ENCODE peak calls at places on chromosomes 6 and 20, in seven cellular contexts. V is H1, Z is upper lobe of left lung, W is transverse colon, S is sigmoid colon, F is HepG2, P is breast epithelium. D is an unnamed sample.

GRCh38 chr6:8108031-8108660 is 5.8 kb upstream of the EEF1E1 start:
- DNase-seq in V (no peak), Z (no peak), W (no peak), S (no peak), F (peak), P (no peak), D (no peak)

GRCh38 chr20:32945710-32946221 is 58.5 kb downstream of the SUN5 start:
- DNase-seq in V (no peak), Z (no peak), W (no peak), S (no peak), F (peak), P (no peak), D (no peak)

GRCh38 chr20:41179961-41180360 is 42.6 kb downstream of the PLCG1 start:
- DNase-seq in V (no peak), Z (no peak), W (no peak), S (no peak), F (no peak), P (peak), D (no peak)

GRCh38 chr6:56911847-56912246 is 43.1 kb upstream of the BEND6 start:
- DNase-seq in V (no peak), Z (no peak), W (no peak), S (no peak), F (no peak), P (no peak), D (no peak)

GRCh38 chr6:90369024-90369519 is 72.4 kb upstream of the BACH2 start:
- DNase-seq in V (peak), Z (no peak), W (peak), S (peak), F (peak), P (peak), D (no peak)

GRCh38 chr20:33423141-33423834 is 20.3 kb downstream of the SNTA1 start:
- DNase-seq in V (no peak), Z (no peak), W (peak), S (peak), F (no peak), P (no peak), D (no peak)

GRCh38 chr6:20589266-20589665 is 55.0 kb downstream of the CDKAL1 start:
- DNase-seq in V (no peak), Z (no peak), W (no peak), S (no peak), F (no peak), P (no peak), D (no peak)

GRCh38 chr6:41658551-41659069 is 20.3 kb downstream of the MDFI start:
- DNase-seq in V (no peak), Z (peak), W (no peak), S (no peak), F (no peak), P (no peak), D (peak)

GRCh38 chr6:155854787-155855186 is 399.1 kb upstream of the NOX3 start:
- DNase-seq in V (no peak), Z (no peak), W (no peak), S (no peak), F (no peak), P (no peak), D (no peak)

GRCh38 chr20:35287509-35288324 is 3.1 kb upstream of the EIF6 start:
- DNase-seq in V (no peak), Z (no peak), W (no peak), S (peak), F (no peak), P (no peak), D (no peak)

GRCh38 chr6:163459007-163459406 is 44.5 kb downstream of the QKI start:
- DNase-seq in V (no peak), Z (no peak), W (no peak), S (no peak), F (no peak), P (no peak), D (peak)

GRCh38 chr6:162773996-162774395 is 46.2 kb downstream of the PACRG start:
- DNase-seq in V (no peak), Z (no peak), W (no peak), S (no peak), F (no peak), P (no peak), D (no peak)

GRCh38 chr6:35473849-35474128 is 5.6 kb downstream of the RPL10A start:
- DNase-seq in V (no peak), Z (no peak), W (no peak), S (no peak), F (no peak), P (no peak), D (no peak)

GRCh38 chr6:125357515-125358256 is 55.9 kb upstream of the HDDC2 start:
- DNase-seq in V (no peak), Z (no peak), W (peak), S (no peak), F (no peak), P (peak), D (no peak)

GRCh38 chr6:14728396-14729024 is 517.4 kb upstream of the JARID2 start:
- DNase-seq in V (no peak), Z (no peak), W (peak), S (peak), F (no peak), P (no peak), D (peak)

GRCh38 chr6:107823047-107823557 is 1.0 kb downstream of the SCML4 start:
- DNase-seq in V (no peak), Z (no peak), W (no peak), S (no peak), F (no peak), P (no peak), D (no peak)

GRCh38 chr6:41500561-41500960 is 45.6 kb upstream of the FOXP4 start:
- DNase-seq in V (no peak), Z (no peak), W (no peak), S (no peak), F (no peak), P (no peak), D (no peak)

GRCh38 chr6:5202206-5202605 is 58.5 kb downstream of the LYRM4 start:
- DNase-seq in V (no peak), Z (no peak), W (no peak), S (no peak), F (peak), P (no peak), D (no peak)

GRCh38 chr6:118398066-118398465 is 150.0 kb upstream of the PLN start:
- DNase-seq in V (no peak), Z (no peak), W (no peak), S (no peak), F (no peak), P (no peak), D (no peak)
- TF ChIP-seq POLR2A in V (no peak), Z (no peak), W (no peak), S (no peak), F (no peak), P (no peak), D (no peak)

DNA sequence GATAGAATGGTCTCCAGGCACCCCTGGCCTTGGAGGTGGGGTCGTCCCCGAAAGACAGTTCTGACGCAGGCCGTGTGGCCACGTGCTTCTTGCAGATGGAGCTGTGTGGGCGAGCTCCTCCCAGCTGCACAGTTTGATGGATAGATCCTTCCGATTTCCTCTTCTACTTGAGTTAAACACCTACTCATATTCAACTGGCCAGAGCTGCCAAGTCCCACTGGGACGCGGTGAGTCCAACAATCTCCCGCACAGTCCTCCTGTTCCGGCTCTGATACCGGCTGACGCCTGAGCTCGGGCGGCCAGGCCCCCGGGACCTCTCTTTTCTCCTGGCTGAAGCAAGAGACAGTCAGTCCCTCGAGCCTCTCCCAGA is 57.9 kb upstream of the DACT2 start:
- DNase-seq in V (no peak), Z (no peak), W (no peak), S (peak), F (no peak), P (no peak), D (peak)
- TF ChIP-seq POLR2AphosphoS5 in V (no peak), Z (no peak), W (no peak), S (no peak), F (no peak), P (no peak), D (no peak)

DNA sequence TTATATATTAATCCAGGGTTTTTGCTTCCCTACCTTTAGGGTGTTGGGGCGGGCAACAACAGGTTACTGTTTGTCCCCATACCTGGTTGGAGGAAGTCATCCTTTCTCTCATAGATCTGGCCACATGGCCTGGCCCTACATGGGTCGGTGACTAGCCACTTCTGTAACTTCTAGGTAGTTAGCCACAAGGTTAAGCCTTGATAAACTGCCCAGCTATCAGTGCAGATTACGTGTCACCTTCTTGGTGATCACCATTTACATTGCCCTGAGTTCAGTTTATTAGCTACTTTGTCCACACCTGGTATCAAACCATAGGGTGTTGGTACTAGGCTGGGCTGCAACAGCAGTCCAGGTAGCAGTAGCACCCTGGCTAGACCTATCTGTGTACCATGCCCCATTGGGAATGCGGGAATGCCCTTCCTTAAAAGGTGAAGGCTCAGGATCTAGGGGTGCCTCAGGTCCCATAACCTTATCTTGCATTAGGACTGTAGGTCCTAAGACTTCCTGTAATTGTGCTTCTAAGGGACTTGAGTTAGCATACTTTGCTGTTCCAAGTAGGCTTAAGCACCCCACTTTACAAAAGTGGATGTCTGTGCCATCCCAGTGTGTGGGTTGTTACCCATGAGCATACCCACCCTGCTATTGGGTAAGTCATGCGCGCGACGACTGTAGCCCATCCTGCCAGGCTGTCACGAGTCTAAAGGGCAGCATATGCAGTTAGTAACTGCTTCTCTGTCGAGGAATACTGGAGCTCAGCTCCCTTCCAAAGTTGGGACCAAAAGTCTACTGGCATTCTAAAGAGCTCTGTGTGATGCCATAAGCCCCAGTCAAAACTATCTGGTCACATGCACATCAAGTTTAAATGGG is 5.2 kb downstream of the ZKSCAN3 start:
- DNase-seq in V (no peak), Z (no peak), W (no peak), S (no peak), F (no peak), P (no peak), D (no peak)
- H3K27ac ChIP-seq in V (no peak), Z (peak), W (peak), S (peak), F (peak), P (peak), D (peak)

GRCh38 chr6:39084506-39084905 is 30.5 kb downstream of the SAYSD1 start:
- DNase-seq in V (no peak), Z (no peak), W (no peak), S (no peak), F (no peak), P (peak), D (no peak)
- TF ChIP-seq POLR2A in V (no peak), Z (no peak), W (no peak), S (no peak), F (no peak), P (no peak), D (no peak)

GRCh38 chr6:168096271-168096764 is 17.3 kb upstream of the FRMD1 start:
- DNase-seq in V (no peak), Z (peak), W (no peak), S (no peak), F (no peak), P (no peak), D (peak)

GRCh38 chr6:168095171-168095691 is 16.2 kb upstream of the FRMD1 start:
- DNase-seq in V (no peak), Z (peak), W (no peak), S (no peak), F (no peak), P (no peak), D (peak)

GRCh38 chr6:168097621-168098430 is 18.8 kb upstream of the FRMD1 start:
- DNase-seq in V (no peak), Z (peak), W (no peak), S (no peak), F (no peak), P (no peak), D (peak)

GRCh38 chr6:168097221-168097620 is 18.2 kb upstream of the FRMD1 start:
- DNase-seq in V (no peak), Z (peak), W (no peak), S (no peak), F (no peak), P (no peak), D (peak)

GRCh38 chr6:168095741-168096250 is 16.8 kb upstream of the FRMD1 start:
- DNase-seq in V (no peak), Z (peak), W (no peak), S (no peak), F (no peak), P (no peak), D (peak)
- TF ChIP-seq POLR2AphosphoS5 in V (no peak), Z (no peak), W (no peak), S (no peak), F (no peak), P (no peak), D (no peak)

GRCh38 chr6:31548423-31548873 is 1.0 kb downstream of the NFKBIL1 start:
- DNase-seq in V (no peak), Z (no peak), W (no peak), S (no peak), F (no peak), P (no peak), D (no peak)
- H3K27ac ChIP-seq in V (no peak), Z (peak), W (peak), S (peak), F (no peak), P (peak), D (peak)

GRCh38 chr6:66772785-66773184 is 1065.8 kb upstream of the EYS start:
- DNase-seq in V (no peak), Z (no peak), W (no peak), S (no peak), F (no peak), P (no peak), D (no peak)
- TF ChIP-seq POLR2A in V (no peak), Z (no peak), W (no peak), S (no peak), F (no peak), P (no peak), D (no peak)

DNA sequence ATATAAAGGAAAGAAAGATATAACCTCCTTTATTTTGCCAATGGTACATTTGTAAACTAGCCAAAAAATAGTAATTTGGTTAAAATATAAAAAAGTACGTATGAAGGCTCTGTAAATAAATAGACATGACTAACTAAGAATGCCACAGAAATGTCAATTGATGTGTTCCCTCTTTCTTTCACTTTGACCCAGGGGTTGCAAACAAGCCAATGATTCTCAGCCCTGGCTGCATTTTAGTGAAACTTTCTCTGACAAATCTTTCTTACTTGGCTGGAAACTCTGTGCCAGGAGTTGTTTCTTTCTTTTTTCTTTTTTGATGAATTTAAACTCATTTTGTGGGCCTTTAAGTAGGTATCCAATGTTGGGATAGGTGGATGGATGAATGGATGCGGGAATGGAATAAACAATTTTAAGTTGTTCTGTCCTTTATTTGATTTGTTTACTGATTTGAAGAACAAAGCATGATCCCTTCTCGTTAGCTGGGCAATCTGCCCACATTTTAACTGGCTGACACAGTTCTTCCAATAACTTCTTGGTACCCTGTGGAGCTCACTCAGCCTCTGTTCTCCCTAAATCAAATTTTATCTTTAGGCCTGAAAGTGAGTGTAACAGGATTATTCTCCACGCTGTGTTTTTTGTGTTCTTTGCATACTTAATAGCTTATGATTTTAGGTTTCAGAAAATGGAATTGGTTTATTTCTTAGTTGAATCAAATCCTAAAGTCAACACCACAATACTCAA is 58.6 kb upstream of the GCLC start:
- DNase-seq in V (no peak), Z (no peak), W (no peak), S (no peak), F (no peak), P (no peak), D (no peak)
- TF ChIP-seq POLR2AphosphoS5 in V (no peak), Z (no peak), W (no peak), S (no peak), F (no peak), P (no peak), D (no peak)

DNA sequence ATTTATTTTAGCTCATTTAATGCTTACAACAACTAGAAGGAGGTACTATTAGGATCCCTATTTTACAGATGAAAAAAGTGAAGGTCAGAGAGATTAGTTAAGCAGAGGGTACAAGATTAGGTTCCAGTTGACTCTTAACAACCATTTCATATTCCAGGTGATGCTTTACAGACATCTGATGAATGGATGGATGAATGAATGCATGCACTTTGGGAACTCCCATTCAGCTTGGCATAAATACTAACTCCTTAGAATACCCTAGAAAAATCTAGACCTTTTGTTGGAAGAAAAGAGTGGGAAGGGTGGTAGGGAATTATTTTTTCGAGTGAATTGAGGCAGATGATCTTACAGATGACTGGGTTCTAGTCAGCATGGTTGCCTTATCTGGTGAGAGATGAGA is 746 bp upstream of the SNRPB2 start:
- DNase-seq in V (no peak), Z (no peak), W (no peak), S (no peak), F (no peak), P (no peak), D (no peak)
- H3K27ac ChIP-seq in V (peak), Z (peak), W (no peak), S (peak), F (no peak), P (peak), D (peak)